ENCODE peak calls at places on chromosomes 4 and X, in four cellular contexts. K is right lobe of liver, I is thoracic aorta, E is bronchial epithelial cell. V is an unnamed sample.

GRCh38 chr4:82232891-82233290 is 140.9 kb downstream of the HNRNPD start:
- DNase-seq in I (no peak), K (no peak), E (no peak), V (no peak)

GRCh38 chr4:10701702-10702460 is 17.3 kb upstream of the CLNK start:
- DNase-seq in E (peak; percentile 74), I (no peak), K (no peak), V (no peak)

GRCh38 chrX:71652405-71652804 is 14.9 kb upstream of the LOC101059915 start:
- DNase-seq in I (no peak), K (no peak), E (peak; percentile 46), V (no peak)

GRCh38 chrX:22742174-22742573 is 257.6 kb upstream of the DDX53 start:
- DNase-seq in I (no peak), E (peak; percentile 22), K (no peak), V (no peak)

GRCh38 chr4:164997324-164997723 is 19.9 kb upstream of the TRIM61 start:
- DNase-seq in K (no peak), E (no peak), I (no peak), V (no peak)

GRCh38 chr4:38290360-38290759 is 330.2 kb downstream of the PTTG2 start:
- DNase-seq in E (peak; percentile 67), K (no peak), I (no peak), V (no peak)

GRCh38 chrX:150063673-150064072 is 125.4 kb upstream of the EOLA2 start:
- DNase-seq in I (no peak), K (no peak), E (no peak), V (no peak)

GRCh38 chr4:140098481-140099132 is 55.4 kb downstream of the MAML3 start:
- DNase-seq in K (no peak), E (peak; percentile 52), I (no peak), V (no peak)

GRCh38 chrX:129983575-129984131 is 1.2 kb downstream of the BCORL1 start:
- DNase-seq in E (no peak), K (peak; percentile 55), I (no peak), V (peak; percentile 48)

GRCh38 chr4:40299126-40299525 is 36.0 kb upstream of the CHRNA9 start:
- DNase-seq in K (no peak), E (no peak), I (no peak), V (no peak)

GRCh38 chr4:81032174-81032551 is 1.7 kb downstream of the BMP3 start:
- DNase-seq in E (no peak), I (no peak), K (no peak), V (no peak)

GRCh38 chr4:3491681-3492405 is 28.7 kb downstream of the DOK7 start:
- DNase-seq in I (no peak), K (no peak), E (peak; percentile 29), V (no peak)

GRCh38 chr4:142474398-142475087 is 371.6 kb downstream of the INPP4B start:
- DNase-seq in K (no peak), E (peak; percentile 96), I (no peak), V (no peak)

GRCh38 chr4:38094419-38094818 is 134.2 kb downstream of the PTTG2 start:
- DNase-seq in K (no peak), E (no peak), I (no peak), V (no peak)

GRCh38 chrX:16712116-16712824 is at the start of gene CTPS2:
- DNase-seq in K (peak; percentile 81), I (no peak), E (peak; percentile 28), V (peak; percentile 77)

GRCh38 chr4:110068248-110068647 is 130.2 kb downstream of the ELOVL6 start:
- DNase-seq in E (no peak), I (no peak), K (no peak), V (no peak)

GRCh38 chr4:105951198-105951597 is 55.9 kb downstream of the NPNT start:
- DNase-seq in E (peak; percentile 23), K (no peak), I (no peak), V (no peak)

GRCh38 chr4:143372093-143372915 is 35.6 kb downstream of the GAB1 start:
- DNase-seq in I (no peak), K (no peak), E (no peak), V (no peak)

GRCh38 chrX:10450229-10450958 is 170.0 kb downstream of the MID1 start:
- DNase-seq in E (peak; percentile 69), I (no peak), K (no peak), V (no peak)

GRCh38 chrX:155997436-155997835 is at the start of gene IL9R:
- DNase-seq in E (no peak), I (no peak), K (no peak), V (no peak)

GRCh38 chr4:184795214-184795844 is 30.4 kb downstream of the ACSL1 start:
- DNase-seq in K (no peak), I (no peak), E (no peak), V (no peak)

GRCh38 chr4:77169496-77169895 is 12.5 kb downstream of the CCNG2 start:
- DNase-seq in I (no peak), K (no peak), E (no peak), V (no peak)

GRCh38 chr4:139890810-139891209 is 225.2 kb downstream of the MGST2 start:
- DNase-seq in K (no peak), I (no peak), E (peak; percentile 95), V (no peak)

GRCh38 chrX:19682712-19683331 is 167.5 kb upstream of the MAP3K15 start:
- DNase-seq in E (peak; percentile 56), K (peak; percentile 57), I (no peak), V (peak; percentile 64)

GRCh38 chr4:55733874-55734437 is 85.6 kb upstream of the EXOC1L start:
- DNase-seq in I (no peak), K (no peak), E (peak; percentile 94), V (peak; percentile 79)

GRCh38 chr4:116926631-116927295 is 158.6 kb downstream of the TRAM1L1 start:
- DNase-seq in K (no peak), I (no peak), E (no peak), V (no peak)

GRCh38 chr4:76251448-76252270 is at the start of gene FAM47E:
- DNase-seq in I (peak; percentile 34), E (peak; percentile 22), K (peak; percentile 94), V (peak; percentile 92)

GRCh38 chr4:8200302-8200975 is 1.3 kb downstream of the SH3TC1 start:
- DNase-seq in K (no peak), E (peak; percentile 63), I (no peak), V (peak; percentile 86)

GRCh38 chrX:139200346-139200745 is 330.2 kb upstream of the F9 start:
- DNase-seq in E (no peak), K (no peak), I (no peak), V (no peak)
- H3K27me3 ChIP-seq in E (peaks cover 9% of the 10 kb centered on the region), K (no peaks in the 10 kb centered on the region), I (no peaks in the 10 kb centered on the region), V (peaks cover 22% of the 10 kb centered on the region)

GRCh38 chr4:75126058-75126457 is 193.1 kb downstream of the PARM1 start:
- DNase-seq in I (no peak), E (no peak), K (no peak), V (no peak)
- H3K4me3 ChIP-seq in I (no peak overlapping the region), E (no peak overlapping the region), K (no peak overlapping the region), V (no peak overlapping the region)

DNA sequence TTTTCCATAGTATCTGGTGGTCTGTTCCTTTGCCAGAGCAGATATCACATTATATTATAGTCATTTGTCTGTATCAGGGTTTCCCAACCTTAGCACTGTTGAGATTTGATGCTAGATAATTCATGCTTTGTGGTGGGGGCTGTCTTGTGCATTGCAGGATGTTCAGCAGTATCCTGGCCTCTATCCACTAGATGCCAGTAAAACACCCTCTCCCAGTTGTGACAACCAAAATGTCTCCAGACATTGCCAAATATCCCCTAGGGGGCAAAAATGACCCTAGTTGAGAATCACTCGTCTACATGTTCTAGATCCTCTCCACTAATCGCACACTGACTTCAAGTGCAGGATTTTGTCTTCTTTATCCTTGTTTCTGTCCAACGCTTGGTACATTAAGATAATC is 160.8 kb downstream of the FANCB start:
- DNase-seq in K (no peak), I (no peak), E (no peak), V (no peak)
- TF ChIP-seq CTCF in K (no peak), I (no peak), E (no peak), V (no peak)

GRCh38 chr4:151788021-151788420 is 27.2 kb upstream of the GATB start:
- DNase-seq in K (no peak), E (no peak), I (no peak), V (no peak)
- H3K27me3 ChIP-seq in K (no peaks in the 10 kb centered on the region), E (no peaks in the 10 kb centered on the region), I (no peaks in the 10 kb centered on the region), V (no peaks in the 10 kb centered on the region)

GRCh38 chr4:42643685-42644084 is 13.2 kb downstream of the ATP8A1 start:
- DNase-seq in I (no peak), E (no peak), K (no peak), V (no peak)
- H3K4me3 ChIP-seq in I (no peak overlapping the region), E (no peak overlapping the region), K (no peak overlapping the region), V (no peak overlapping the region)

GRCh38 chr4:32148120-32148666 is 1428.0 kb downstream of the PCDH7 start:
- DNase-seq in E (peak; percentile 43), I (no peak), K (no peak), V (no peak)
- TF ChIP-seq CTCF in E (no peak), I (no peak), K (no peak), V (no peak)

DNA sequence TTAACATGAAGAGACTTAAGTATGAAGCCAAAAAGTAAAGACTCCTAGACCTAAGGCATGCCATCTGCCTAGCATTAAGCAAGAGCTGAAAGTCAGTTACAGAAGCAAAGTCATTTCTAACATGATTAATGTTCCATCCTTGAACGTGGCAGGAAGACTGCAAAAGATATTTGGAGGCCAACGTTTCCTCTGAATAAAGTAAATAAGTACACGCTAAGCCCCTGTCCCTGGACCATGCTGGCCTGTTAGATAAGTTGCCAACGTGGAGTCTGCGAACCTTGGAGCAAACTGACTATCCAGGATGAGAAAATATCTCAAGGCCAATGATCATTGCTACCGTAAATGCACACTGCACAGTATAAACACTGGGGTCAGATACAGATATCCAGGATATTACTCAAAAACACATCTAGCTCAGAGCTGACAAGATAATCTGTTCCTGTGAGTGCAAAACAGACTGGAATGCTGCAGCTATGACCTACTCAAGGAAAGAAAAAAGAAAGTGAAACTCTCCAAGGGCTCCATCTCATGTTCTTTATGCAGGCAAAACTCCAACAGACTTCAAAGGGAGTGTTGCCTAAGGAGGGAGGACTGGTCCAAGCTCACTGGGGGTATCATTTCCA is 255.8 kb downstream of the COL25A1 start:
- DNase-seq in K (no peak), E (no peak), I (no peak), V (no peak)
- H3K27me3 ChIP-seq in K (no peaks in the 10 kb centered on the region), E (no peaks in the 10 kb centered on the region), I (no peaks in the 10 kb centered on the region), V (no peaks in the 10 kb centered on the region)

GRCh38 chr4:112510191-112510467 is 5.9 kb downstream of the NEUROG2 start:
- DNase-seq in I (no peak), K (no peak), E (no peak), V (no peak)
- H3K4me3 ChIP-seq in I (peak overlapping the region; percentile 66), K (no peak overlapping the region), E (no peak overlapping the region), V (no peak overlapping the region)

V was measured in lower lobe of right lung.